ENCODE peak calls at places on chromosome 1, in seven cellular contexts. K, G, O, A, F, B and L are unnamed samples.
A peak's percentile ranks its signal among the peaks of the same experiment; 100 is the strongest.

GRCh38 chr1:177351361-177352108 is 180.8 kb downstream of the BRINP2 start:
- DNase-seq in O (no peak), G (no peak), A (no peak), K (no peak), B (no peak), F (no peak), L (no peak)

GRCh38 chr1:107706181-107706580 is 258.8 kb downstream of the VAV3 start:
- DNase-seq in K (no peak), B (no peak), A (no peak), G (no peak), F (no peak), O (no peak), L (no peak)

GRCh38 chr1:213582976-213583567 is 404.7 kb upstream of the PROX1 start:
- DNase-seq in G (no peak), B (no peak), K (no peak), A (no peak), O (no peak), F (no peak), L (no peak)

GRCh38 chr1:234934611-234935033 is 194.0 kb downstream of the TOMM20 start:
- DNase-seq in K (no peak), G (no peak), O (no peak), F (no peak), B (no peak), A (no peak), L (no peak)

GRCh38 chr1:18323259-18323658 is 157.5 kb upstream of the KLHDC7A start:
- DNase-seq in F (no peak), B (no peak), K (no peak), G (no peak), O (no peak), A (no peak), L (no peak)

GRCh38 chr1:2821970-2822620 is 20.6 kb upstream of the TTC34 start:
- DNase-seq in G (peak; percentile 48), F (no peak), O (peak; percentile 10), B (no peak), A (peak; percentile 41), K (peak; percentile 14), L (no peak)

GRCh38 chr1:184383772-184384323 is 3.0 kb upstream of the C1orf21 start:
- DNase-seq in F (no peak), B (no peak), K (no peak), O (no peak), G (no peak), A (no peak), L (no peak)

GRCh38 chr1:247385283-247385682 is 30.7 kb upstream of the NLRP3 start:
- DNase-seq in K (no peak), O (no peak), G (peak; percentile 36), A (no peak), B (no peak), F (no peak), L (no peak)

GRCh38 chr1:9250586-9251381 is 16.2 kb downstream of the H6PD start:
- DNase-seq in O (no peak), K (no peak), A (no peak), F (no peak), B (no peak), G (no peak), L (no peak)

GRCh38 chr1:223724376-223724775 is 12.0 kb downstream of the CAPN2 start:
- DNase-seq in B (no peak), G (no peak), A (no peak), O (no peak), K (no peak), F (no peak), L (no peak)

GRCh38 chr1:205939690-205940330 is 3.4 kb downstream of the SLC26A9 start:
- DNase-seq in A (no peak), O (no peak), B (no peak), K (no peak), G (no peak), F (no peak), L (no peak)

GRCh38 chr1:63731117-63732043 is 42.4 kb upstream of the ROR1 start:
- DNase-seq in B (peak; percentile 96), F (no peak), K (no peak), O (no peak), G (peak; percentile 47), A (peak; percentile 77), L (no peak)

GRCh38 chr1:86640161-86640560 is 64.2 kb upstream of the SH3GLB1 start:
- DNase-seq in B (no peak), G (no peak), A (no peak), F (no peak), O (no peak), K (no peak), L (no peak)

GRCh38 chr1:234135501-234135900 is 231.0 kb downstream of the SLC35F3 start:
- DNase-seq in A (no peak), B (no peak), O (no peak), K (no peak), F (no peak), G (no peak), L (no peak)

GRCh38 chr1:97174039-97174704 is 452.6 kb downstream of the PTBP2 start:
- DNase-seq in K (no peak), A (no peak), G (no peak), B (no peak), F (no peak), O (no peak), L (no peak)

GRCh38 chr1:109931189-109931672 is 20.6 kb downstream of the CSF1 start:
- DNase-seq in F (no peak), O (no peak), G (no peak), A (no peak), K (no peak), B (no peak), L (no peak)

GRCh38 chr1:82177190-82177589 is 376.5 kb downstream of the ADGRL2 start:
- DNase-seq in O (no peak), G (no peak), B (no peak), F (no peak), A (no peak), K (no peak), L (no peak)

GRCh38 chr1:212010004-212010403 is 25.4 kb downstream of the INTS7 start:
- DNase-seq in F (no peak), G (no peak), A (no peak), O (no peak), B (no peak), K (no peak), L (no peak)

GRCh38 chr1:228083871-228084278 is 1.4 kb downstream of the ARF1 start:
- DNase-seq in G (no peak), A (no peak), F (no peak), B (no peak), K (no peak), O (no peak), L (no peak)

GRCh38 chr1:12460911-12461621 is 156.9 kb downstream of the DHRS3 start:
- DNase-seq in A (no peak), F (no peak), K (no peak), G (no peak), B (no peak), O (no peak), L (no peak)

GRCh38 chr1:177360791-177361190 is 190.0 kb downstream of the BRINP2 start:
- DNase-seq in K (no peak), F (no peak), B (no peak), G (no peak), A (no peak), O (no peak), L (no peak)